ENCODE peak calls at places on chromosomes 7 and 10, in five cellular contexts. One of them, this sample, is unnamed.
A peak's percentile ranks its signal among the peaks of the same experiment; 100 is the strongest.

GRCh38 chr7:80977751-80978150 is 58.9 kb upstream of the SEMA3C start:
- DNase-seq in GM23248: no peak
- DNase-seq in GM12878: no peak
- DNase-seq in astrocyte: no peak
- DNase-seq in mammary epithelial cell: no peak
- DNase-seq in this sample: no peak

GRCh38 chr10:129730272-129730992 is 233.6 kb downstream of the EBF3 start:
- DNase-seq in GM23248: no peak
- DNase-seq in GM12878: no peak
- DNase-seq in astrocyte: no peak
- DNase-seq in mammary epithelial cell: no peak
- DNase-seq in this sample: no peak

GRCh38 chr10:27611209-27611608 is 107.1 kb downstream of the RAB18 start:
- DNase-seq in GM23248: peak; percentile 92
- DNase-seq in GM12878: no peak
- DNase-seq in astrocyte: peak; percentile 7
- DNase-seq in mammary epithelial cell: no peak
- DNase-seq in this sample: no peak

GRCh38 chr7:117645456-117646181 is 165.8 kb downstream of the CFTR start:
- DNase-seq in GM23248: peak; percentile 2
- DNase-seq in GM12878: no peak
- DNase-seq in astrocyte: peak; percentile 89
- DNase-seq in mammary epithelial cell: peak; percentile 25
- DNase-seq in this sample: no peak

GRCh38 chr7:25429731-25430130 is 201.4 kb upstream of the NPVF start:
- DNase-seq in GM23248: peak; percentile 59
- DNase-seq in GM12878: no peak
- DNase-seq in astrocyte: no peak
- DNase-seq in mammary epithelial cell: no peak
- DNase-seq in this sample: no peak

GRCh38 chr7:44063894-44064651 is 1.3 kb downstream of the PGAM2 start:
- DNase-seq in GM23248: no peak
- DNase-seq in GM12878: no peak
- DNase-seq in astrocyte: no peak
- DNase-seq in mammary epithelial cell: no peak
- DNase-seq in this sample: peak; percentile 71

GRCh38 chr10:2619927-2620326 is 447.4 kb upstream of the PFKP start:
- DNase-seq in GM23248: no peak
- DNase-seq in GM12878: no peak
- DNase-seq in astrocyte: no peak
- DNase-seq in mammary epithelial cell: no peak
- DNase-seq in this sample: no peak

GRCh38 chr10:44206127-44206818 is 178.6 kb downstream of the CXCL12 start:
- DNase-seq in GM23248: peak; percentile 45
- DNase-seq in GM12878: no peak
- DNase-seq in astrocyte: peak; percentile 36
- DNase-seq in mammary epithelial cell: no peak
- DNase-seq in this sample: no peak

GRCh38 chr10:77920495-77920894 is 6.1 kb downstream of the DLG5 start:
- DNase-seq in GM23248: no peak
- DNase-seq in GM12878: no peak
- DNase-seq in astrocyte: no peak
- DNase-seq in mammary epithelial cell: no peak
- DNase-seq in this sample: no peak

GRCh38 chr7:88377421-88377820 is 70.7 kb upstream of the STEAP4 start:
- DNase-seq in GM23248: no peak
- DNase-seq in GM12878: no peak
- DNase-seq in astrocyte: no peak
- DNase-seq in mammary epithelial cell: peak; percentile 21
- DNase-seq in this sample: no peak

GRCh38 chr10:21756707-21757600 is 222.9 kb downstream of the MLLT10 start:
- DNase-seq in GM23248: no peak
- DNase-seq in GM12878: no peak
- DNase-seq in astrocyte: no peak
- DNase-seq in mammary epithelial cell: no peak
- DNase-seq in this sample: no peak

GRCh38 chr7:141369422-141369821 is 181.8 kb upstream of the AGK start:
- DNase-seq in GM23248: no peak
- DNase-seq in GM12878: no peak
- DNase-seq in astrocyte: no peak
- DNase-seq in mammary epithelial cell: no peak
- DNase-seq in this sample: no peak

GRCh38 chr7:86814980-86815379 is 171.3 kb downstream of the GRM3 start:
- DNase-seq in GM23248: peak; percentile 26
- DNase-seq in GM12878: no peak
- DNase-seq in astrocyte: no peak
- DNase-seq in mammary epithelial cell: no peak
- DNase-seq in this sample: no peak

GRCh38 chr10:77223532-77224460 is 413.8 kb downstream of the KCNMA1 start:
- DNase-seq in GM23248: peak; percentile 11
- DNase-seq in GM12878: no peak
- DNase-seq in astrocyte: no peak
- DNase-seq in mammary epithelial cell: no peak
- DNase-seq in this sample: no peak

GRCh38 chr7:136071106-136071505 is 93.9 kb upstream of the MTPN start:
- DNase-seq in GM23248: peak; percentile 2
- DNase-seq in GM12878: no peak
- DNase-seq in astrocyte: no peak
- DNase-seq in mammary epithelial cell: no peak
- DNase-seq in this sample: no peak

GRCh38 chr10:25017247-25017590 is 807 bp downstream of the THNSL1 start:
- DNase-seq in GM23248: peak; percentile 40
- DNase-seq in GM12878: peak; percentile 20
- DNase-seq in astrocyte: peak; percentile 17
- DNase-seq in mammary epithelial cell: no peak
- DNase-seq in this sample: no peak

GRCh38 chr10:48343871-48344598 is 37.6 kb downstream of the MAPK8 start:
- DNase-seq in GM23248: peak; percentile 4
- DNase-seq in GM12878: no peak
- DNase-seq in astrocyte: no peak
- DNase-seq in mammary epithelial cell: no peak
- DNase-seq in this sample: no peak

GRCh38 chr10:51113007-51113406 is 38.7 kb downstream of the PRKG1 start:
- DNase-seq in GM23248: no peak
- DNase-seq in GM12878: no peak
- DNase-seq in astrocyte: no peak
- DNase-seq in mammary epithelial cell: no peak
- DNase-seq in this sample: no peak

GRCh38 chr7:69411466-69411865 is 186.8 kb upstream of the AUTS2 start:
- DNase-seq in GM23248: no peak
- DNase-seq in GM12878: no peak
- DNase-seq in astrocyte: no peak
- DNase-seq in mammary epithelial cell: no peak
- DNase-seq in this sample: no peak

GRCh38 chr10:128709975-128710794 is 584.0 kb upstream of the MKI67 start:
- DNase-seq in GM23248: no peak
- DNase-seq in GM12878: no peak
- DNase-seq in astrocyte: no peak
- DNase-seq in mammary epithelial cell: no peak
- DNase-seq in this sample: no peak

GRCh38 chr10:50576245-50576815 is 47.4 kb downstream of the SGMS1 start:
- DNase-seq in GM23248: peak; percentile 39
- DNase-seq in GM12878: no peak
- DNase-seq in astrocyte: no peak
- DNase-seq in mammary epithelial cell: no peak
- DNase-seq in this sample: peak; percentile 72

GRCh38 chr10:113959383-113959760 is 84.3 kb upstream of the ADRB1 start:
- DNase-seq in GM23248: peak; percentile 33
- DNase-seq in GM12878: no peak
- DNase-seq in astrocyte: no peak
- DNase-seq in mammary epithelial cell: no peak
- DNase-seq in this sample: no peak

GRCh38 chr7:24477807-24478655 is 95.2 kb upstream of the PALS2 start:
- DNase-seq in GM23248: peak; percentile 88
- DNase-seq in GM12878: no peak
- DNase-seq in astrocyte: peak; percentile 86
- DNase-seq in mammary epithelial cell: peak; percentile 3
- DNase-seq in this sample: peak; percentile 87

GRCh38 chr10:74977913-74978847 is 133.3 kb upstream of the SAMD8 start:
- DNase-seq in GM23248: no peak
- DNase-seq in GM12878: peak; percentile 86
- DNase-seq in astrocyte: no peak
- DNase-seq in mammary epithelial cell: no peak
- DNase-seq in this sample: no peak

GRCh38 chr10:6142644-6143043 is 53.8 kb downstream of the RBM17 start:
- DNase-seq in GM23248: no peak
- DNase-seq in GM12878: no peak
- DNase-seq in astrocyte: no peak
- DNase-seq in mammary epithelial cell: no peak
- DNase-seq in this sample: peak; percentile 85

GRCh38 chr10:102394801-102395676 is 466 bp upstream of the NFKB2 start:
- DNase-seq in GM23248: peak; percentile 92
- DNase-seq in GM12878: peak; percentile 62
- DNase-seq in astrocyte: peak; percentile 66
- DNase-seq in mammary epithelial cell: peak; percentile 92
- DNase-seq in this sample: peak; percentile 99

GRCh38 chr10:60570941-60571340 is 181.3 kb upstream of the ANK3 start:
- DNase-seq in GM23248: no peak
- DNase-seq in GM12878: no peak
- DNase-seq in astrocyte: no peak
- DNase-seq in mammary epithelial cell: no peak
- DNase-seq in this sample: no peak

DNA sequence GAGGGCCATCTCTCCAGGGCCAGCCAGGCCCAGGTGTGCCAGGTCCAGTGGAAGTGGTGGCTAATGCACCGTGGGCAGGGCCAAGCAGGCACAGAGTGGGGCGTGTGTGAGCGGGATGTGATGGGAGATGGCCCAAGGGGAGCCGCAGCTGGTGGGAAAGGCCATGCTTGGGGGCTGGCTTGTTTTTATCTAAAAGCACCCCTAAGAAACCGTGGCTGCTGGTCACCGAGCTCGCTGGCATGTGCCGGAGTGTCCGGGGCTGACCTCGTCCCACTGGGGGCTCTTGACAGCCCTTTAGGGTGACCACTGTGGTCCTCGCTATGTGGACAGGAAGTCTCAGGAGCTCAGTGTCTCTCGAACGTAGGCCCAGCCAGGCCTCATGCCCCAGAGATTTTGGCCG is 582.4 kb upstream of the FOXK1 start:
- DNase-seq in GM23248: no peak
- DNase-seq in GM12878: no peak
- DNase-seq in astrocyte: no peak
- DNase-seq in mammary epithelial cell: no peak
- DNase-seq in this sample: no peak
- H3K27me3 ChIP-seq in GM23248: no peaks in the 10 kb centered on the region
- H3K27me3 ChIP-seq in GM12878: no peaks in the 10 kb centered on the region
- H3K27me3 ChIP-seq in astrocyte: no peaks in the 10 kb centered on the region
- H3K27me3 ChIP-seq in mammary epithelial cell: no peaks in the 10 kb centered on the region
- H3K27me3 ChIP-seq in this sample: no peaks in the 10 kb centered on the region

GRCh38 chr10:110772454-110773025 is 99.2 kb upstream of the PDCD4 start:
- DNase-seq in GM23248: no peak
- DNase-seq in GM12878: no peak
- DNase-seq in astrocyte: no peak
- DNase-seq in mammary epithelial cell: no peak
- DNase-seq in this sample: no peak
- H3K4me1 ChIP-seq in GM23248: peaks cover 12% of the 10 kb centered on the region
- H3K4me1 ChIP-seq in GM12878: peaks cover 22% of the 10 kb centered on the region
- H3K4me1 ChIP-seq in astrocyte: peaks cover 10% of the 10 kb centered on the region
- H3K4me1 ChIP-seq in mammary epithelial cell: peaks cover 17% of the 10 kb centered on the region
- H3K4me1 ChIP-seq in this sample: peaks cover 10% of the 10 kb centered on the region

GRCh38 chr10:13770760-13771493 is 184.2 kb downstream of the PRPF18 start:
- DNase-seq in GM23248: no peak
- DNase-seq in GM12878: no peak
- DNase-seq in astrocyte: no peak
- DNase-seq in mammary epithelial cell: no peak
- DNase-seq in this sample: no peak

GRCh38 chr10:13771992-13772391 is 185.2 kb downstream of the PRPF18 start:
- DNase-seq in GM23248: no peak
- DNase-seq in GM12878: no peak
- DNase-seq in astrocyte: no peak
- DNase-seq in mammary epithelial cell: no peak
- DNase-seq in this sample: no peak

GRCh38 chr10:13767721-13768178 is 181.0 kb downstream of the PRPF18 start:
- DNase-seq in GM23248: no peak
- DNase-seq in GM12878: no peak
- DNase-seq in astrocyte: no peak
- DNase-seq in mammary epithelial cell: no peak
- DNase-seq in this sample: no peak

GRCh38 chr10:13773043-13773442 is 186.3 kb downstream of the PRPF18 start:
- DNase-seq in GM23248: peak; percentile 6
- DNase-seq in GM12878: no peak
- DNase-seq in astrocyte: no peak
- DNase-seq in mammary epithelial cell: peak; percentile 69
- DNase-seq in this sample: no peak

DNA sequence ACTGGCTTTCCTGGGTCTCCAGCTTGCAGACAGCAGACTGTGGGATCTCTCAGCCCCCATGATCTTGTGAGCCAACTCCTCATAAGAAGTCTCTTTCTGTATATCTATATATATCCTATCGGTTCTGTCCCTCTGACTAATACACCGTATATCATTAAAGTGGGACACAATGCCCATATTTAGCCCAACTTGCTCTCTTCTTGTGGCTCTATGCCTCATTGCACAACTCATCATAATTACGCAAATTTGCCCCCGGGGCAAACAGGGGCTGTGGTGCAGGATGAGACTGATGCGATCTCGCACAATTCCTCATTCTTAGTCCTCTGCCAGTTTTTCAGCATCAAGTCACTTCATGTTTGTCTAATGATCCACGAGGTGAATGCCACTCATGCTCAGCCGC is 183.2 kb downstream of the PRPF18 start:
- DNase-seq in GM23248: peak; percentile 58
- DNase-seq in GM12878: no peak
- DNase-seq in astrocyte: peak; percentile 58
- DNase-seq in mammary epithelial cell: peak; percentile 99
- DNase-seq in this sample: no peak
- H3K79me2 ChIP-seq in GM23248: peaks cover 25% of the 10 kb centered on the region
- H3K79me2 ChIP-seq in GM12878: no peaks in the 10 kb centered on the region
- H3K79me2 ChIP-seq in astrocyte: peaks cover 9% of the 10 kb centered on the region
- H3K79me2 ChIP-seq in mammary epithelial cell: no peaks in the 10 kb centered on the region
- H3K79me2 ChIP-seq in this sample: peaks cover 5% of the 10 kb centered on the region

DNA sequence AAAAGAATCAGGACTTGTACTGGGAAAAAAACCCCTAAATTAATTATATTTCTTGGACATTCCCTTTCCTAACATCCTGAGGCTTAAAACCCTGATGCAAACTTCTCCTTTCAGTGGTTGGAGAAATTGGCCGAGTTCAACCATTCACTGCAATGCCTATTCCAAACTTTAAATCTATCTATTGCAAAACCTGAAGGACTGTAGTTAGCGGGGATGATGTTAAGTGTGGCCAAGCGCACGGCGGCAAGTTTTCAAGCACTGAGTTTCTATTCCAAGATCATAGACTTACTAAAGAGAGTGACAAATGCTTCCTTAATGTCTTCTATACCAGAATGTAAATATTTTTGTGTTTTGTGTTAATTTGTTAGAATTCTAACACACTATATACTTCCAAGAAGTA is 6.6 kb downstream of the EMX2 start:
- DNase-seq in GM23248: peak; percentile 27
- DNase-seq in GM12878: no peak
- DNase-seq in astrocyte: no peak
- DNase-seq in mammary epithelial cell: no peak
- DNase-seq in this sample: no peak
- H3K27me3 ChIP-seq in GM23248: no peaks in the 10 kb centered on the region
- H3K27me3 ChIP-seq in GM12878: peaks cover 49% of the 10 kb centered on the region
- H3K27me3 ChIP-seq in astrocyte: peaks cover 89% of the 10 kb centered on the region
- H3K27me3 ChIP-seq in mammary epithelial cell: peaks cover 91% of the 10 kb centered on the region
- H3K27me3 ChIP-seq in this sample: peaks cover 84% of the 10 kb centered on the region

GRCh38 chr10:71232089-71232998 is 20.0 kb downstream of the UNC5B start:
- DNase-seq in GM23248: peak; percentile 67
- DNase-seq in GM12878: no peak
- DNase-seq in astrocyte: peak; percentile 53
- DNase-seq in mammary epithelial cell: no peak
- DNase-seq in this sample: peak; percentile 89
- H3K4me1 ChIP-seq in GM23248: peaks cover 11% of the 10 kb centered on the region
- H3K4me1 ChIP-seq in GM12878: no peaks in the 10 kb centered on the region
- H3K4me1 ChIP-seq in astrocyte: peaks cover 36% of the 10 kb centered on the region
- H3K4me1 ChIP-seq in mammary epithelial cell: no peaks in the 10 kb centered on the region
- H3K4me1 ChIP-seq in this sample: peaks cover 66% of the 10 kb centered on the region

GRCh38 chr7:129008645-129009414 is 46.1 kb downstream of the TNPO3 start:
- DNase-seq in GM23248: no peak
- DNase-seq in GM12878: peak; percentile 31
- DNase-seq in astrocyte: no peak
- DNase-seq in mammary epithelial cell: no peak
- DNase-seq in this sample: no peak
- H3K79me2 ChIP-seq in GM23248: peaks cover 64% of the 10 kb centered on the region
- H3K79me2 ChIP-seq in GM12878: peaks cover 59% of the 10 kb centered on the region
- H3K79me2 ChIP-seq in astrocyte: peaks cover 32% of the 10 kb centered on the region
- H3K79me2 ChIP-seq in mammary epithelial cell: peaks cover 44% of the 10 kb centered on the region
- H3K79me2 ChIP-seq in this sample: peaks cover 45% of the 10 kb centered on the region